ENCODE peak calls at places on chromosomes 1 and 21, in five cellular contexts. W is left ventricle myocardium inferior, O is fibroblast of lung, M is AG09309, C is AG04449. Q is an unnamed sample.

GRCh38 chr1:22118291-22118992 is 24.5 kb downstream of the WNT4 start:
- DNase-seq in W (no peak), O (no peak), M (no peak), C (no peak), Q (no peak)

GRCh38 chr1:220371324-220371723 is 99.1 kb upstream of the RAB3GAP2 start:
- DNase-seq in W (no peak), O (no peak), M (no peak), C (no peak), Q (no peak)

GRCh38 chr21:45357436-45358260 is 47.3 kb upstream of the COL18A1 start:
- DNase-seq in W (peak; percentile 73), O (peak; percentile 62), M (no peak), C (no peak), Q (no peak)

GRCh38 chr1:248696261-248696660 is 6.3 kb downstream of the OR14I1 start:
- DNase-seq in W (no peak), O (no peak), M (no peak), C (no peak), Q (no peak)

GRCh38 chr1:167409183-167409582 is 109.1 kb downstream of the CD247 start:
- DNase-seq in W (no peak), O (no peak), M (no peak), C (no peak), Q (no peak)

GRCh38 chr1:119816407-119816806 is 5.1 kb upstream of the REG4 start:
- DNase-seq in W (no peak), O (no peak), M (no peak), C (no peak), Q (no peak)

GRCh38 chr1:97906567-97907228 is 14.1 kb downstream of the DPYD start:
- DNase-seq in W (peak; percentile 39), O (peak; percentile 92), M (peak; percentile 76), C (peak; percentile 38), Q (peak; percentile 65)

GRCh38 chr1:6102227-6102845 is 56.6 kb downstream of the KCNAB2 start:
- DNase-seq in W (no peak), O (no peak), M (no peak), C (no peak), Q (no peak)

GRCh38 chr1:224809137-224809536 is 120.3 kb upstream of the DNAH14 start:
- DNase-seq in W (no peak), O (no peak), M (no peak), C (no peak), Q (no peak)

GRCh38 chr1:112391603-112391940 is 4.4 kb upstream of the CTTNBP2NL start:
- DNase-seq in W (no peak), O (no peak), M (no peak), C (no peak), Q (no peak)

GRCh38 chr1:228066416-228066815 is 16.1 kb upstream of the ARF1 start:
- DNase-seq in W (no peak), O (no peak), M (no peak), C (no peak), Q (no peak)

GRCh38 chr1:213275293-213275692 is 224.3 kb downstream of the RPS6KC1 start:
- DNase-seq in W (no peak), O (no peak), M (no peak), C (no peak), Q (no peak)

GRCh38 chr1:1777510-1777909 is 760 bp downstream of the NADK start:
- DNase-seq in W (peak; percentile 54), O (peak; percentile 71), M (no peak), C (no peak), Q (no peak)

GRCh38 chr1:56065729-56066128 is 513.6 kb downstream of the PLPP3 start:
- DNase-seq in W (no peak), O (no peak), M (no peak), C (peak; percentile 14), Q (no peak)

GRCh38 chr21:34726627-34727337 is 58.0 kb downstream of the CLIC6 start:
- DNase-seq in W (no peak), O (no peak), M (no peak), C (no peak), Q (no peak)

GRCh38 chr1:81801032-81801833 is 499 bp downstream of the ADGRL2 start:
- DNase-seq in W (peak; percentile 80), O (peak; percentile 97), M (peak; percentile 80), C (peak; percentile 52), Q (peak; percentile 76)

GRCh38 chr21:32475162-32475812 is 62.8 kb downstream of the EVA1C start:
- DNase-seq in W (no peak), O (peak; percentile 56), M (peak; percentile 82), C (peak; percentile 74), Q (no peak)

GRCh38 chr21:45560106-45561021 is 18.1 kb upstream of the SLC19A1 start:
- DNase-seq in W (peak; percentile 9), O (no peak), M (no peak), C (no peak), Q (no peak)

GRCh38 chr1:9624081-9624480 is 27.4 kb upstream of the PIK3CD start:
- DNase-seq in W (no peak), O (no peak), M (no peak), C (no peak), Q (no peak)

GRCh38 chr1:24438423-24438901 is 22.9 kb downstream of the NIPAL3 start:
- DNase-seq in W (peak; percentile 68), O (peak; percentile 71), M (no peak), C (no peak), Q (no peak)

GRCh38 chr1:38045431-38046332 is 911 bp downstream of the POU3F1 start:
- DNase-seq in W (no peak), O (peak; percentile 15), M (no peak), C (no peak), Q (no peak)

GRCh38 chr1:211247921-211248320 is 11.2 kb upstream of the RCOR3 start:
- DNase-seq in W (no peak), O (no peak), M (no peak), C (no peak), Q (no peak)

GRCh38 chr1:214566158-214567104 is 15.0 kb upstream of the PTPN14 start:
- DNase-seq in W (no peak), O (peak; percentile 85), M (no peak), C (no peak), Q (no peak)

GRCh38 chr1:206693029-206693428 is 8.3 kb downstream of the MAPKAPK2 start:
- DNase-seq in W (peak; percentile 90), O (peak; percentile 74), M (no peak), C (no peak), Q (no peak)

GRCh38 chr1:212074313-212074712 is 38.8 kb downstream of the DTL start:
- DNase-seq in W (no peak), O (no peak), M (no peak), C (no peak), Q (no peak)

DNA sequence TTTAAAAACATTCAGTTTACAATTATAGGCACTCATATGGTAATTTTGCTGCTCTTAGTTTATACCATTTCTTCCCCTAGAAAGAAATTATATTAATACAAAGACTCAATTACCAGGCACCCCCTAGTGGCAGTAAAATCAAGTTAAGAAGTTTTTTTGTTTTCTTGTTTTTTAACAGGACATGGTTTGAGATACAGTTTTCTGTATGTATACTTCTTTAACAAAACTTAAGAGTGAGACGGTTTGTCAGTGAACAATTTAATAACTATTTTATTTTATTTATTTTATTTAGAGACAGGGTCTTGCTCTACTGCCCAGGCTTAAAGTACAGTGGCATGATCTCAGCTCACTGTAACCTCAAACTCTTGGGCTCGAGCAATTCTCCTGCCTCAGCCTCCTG is 224.6 kb downstream of the FAF1 start:
- DNase-seq in W (no peak), O (peak; percentile 53), M (no peak), C (no peak), Q (peak; percentile 9)
- TF ChIP-seq CTCF in W (peak; percentile 50), O (peak; percentile 31), M (peak; percentile 40), C (peak; percentile 14), Q (peak; percentile 29)

GRCh38 chr1:150979723-150980056 is 2.4 kb upstream of the ANXA9 start:
- DNase-seq in W (no peak), O (no peak), M (no peak), C (no peak), Q (no peak)

GRCh38 chr1:150976401-150976821 is 1.8 kb upstream of the CERS2 start:
- DNase-seq in W (no peak), O (no peak), M (no peak), C (no peak), Q (no peak)

GRCh38 chr1:150981177-150981804 is 801 bp upstream of the ANXA9 start:
- DNase-seq in W (no peak), O (no peak), M (no peak), C (no peak), Q (no peak)

GRCh38 chr1:150976879-150977694 is 2.5 kb upstream of the CERS2 start:
- DNase-seq in W (peak; percentile 82), O (no peak), M (no peak), C (no peak), Q (no peak)

GRCh38 chr1:150979007-150979722 is 2.9 kb upstream of the ANXA9 start:
- DNase-seq in W (peak; percentile 82), O (peak; percentile 89), M (peak; percentile 53), C (peak; percentile 26), Q (peak; percentile 91)
- H3K4me3 ChIP-seq in W (peak overlapping the region; percentile 39), O (no peak overlapping the region), M (no peak overlapping the region), C (no peak overlapping the region), Q (no peak overlapping the region)

DNA sequence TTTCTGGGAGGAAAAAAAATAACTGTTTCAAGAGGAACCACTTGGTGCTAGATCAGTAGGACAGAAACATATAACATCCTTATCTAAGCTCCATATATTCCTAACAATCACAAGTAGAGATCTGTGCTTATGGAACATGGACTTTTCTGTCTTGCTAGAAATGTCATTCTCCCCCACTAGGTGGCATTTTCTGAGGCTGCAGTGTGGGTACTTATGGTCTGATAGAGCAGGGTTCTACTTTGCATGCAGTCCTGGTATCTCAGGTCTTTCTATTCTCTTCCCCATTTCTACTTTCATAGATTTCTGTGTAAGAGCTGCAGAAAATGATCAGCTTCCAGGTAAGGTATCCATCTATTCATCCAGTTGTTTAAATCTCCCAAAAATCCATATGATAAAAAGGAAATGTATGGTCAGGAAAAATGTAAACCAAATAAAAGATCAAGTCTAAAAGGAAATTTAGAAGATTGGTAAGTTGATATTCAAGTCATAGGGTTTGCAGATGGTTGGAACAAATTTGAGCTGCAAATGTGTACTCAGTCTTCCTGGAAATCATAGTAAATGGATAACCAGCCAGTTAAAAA is 1.5 kb downstream of the ZNF684 start:
- DNase-seq in W (no peak), O (peak; percentile 63), M (no peak), C (no peak), Q (no peak)
- TF ChIP-seq CTCF in W (peak; percentile 62), O (peak; percentile 62), M (peak; percentile 75), C (peak; percentile 53), Q (peak; percentile 65)

GRCh38 chr21:38982804-38983203 is 177.1 kb downstream of the ETS2 start:
- DNase-seq in W (no peak), O (no peak), M (no peak), C (no peak), Q (no peak)

GRCh38 chr21:38982096-38982495 is 176.4 kb downstream of the ETS2 start:
- DNase-seq in W (no peak), O (no peak), M (no peak), C (no peak), Q (no peak)

GRCh38 chr21:38976900-38977299 is 171.2 kb downstream of the ETS2 start:
- DNase-seq in W (no peak), O (no peak), M (no peak), C (no peak), Q (no peak)

GRCh38 chr21:38980416-38981319 is 174.9 kb downstream of the ETS2 start:
- DNase-seq in W (no peak), O (no peak), M (no peak), C (no peak), Q (no peak)

GRCh38 chr21:38979271-38980196 is 173.8 kb downstream of the ETS2 start:
- DNase-seq in W (no peak), O (peak; percentile 52), M (peak; percentile 62), C (no peak), Q (no peak)
- H3K4me3 ChIP-seq in W (no peak overlapping the region), O (no peak overlapping the region), M (no peak overlapping the region), C (no peak overlapping the region), Q (no peak overlapping the region)

GRCh38 chr1:240455228-240455821 is 156.6 kb downstream of the GREM2 start:
- DNase-seq in W (no peak), O (peak; percentile 42), M (no peak), C (no peak), Q (no peak)
- TF ChIP-seq CTCF in W (no peak), O (peak; percentile 47), M (peak; percentile 51), C (peak; percentile 23), Q (peak; percentile 59)

Q was measured in astrocyte of the cerebellum.